ENCODE peak calls at places on chromosome 20, in ten cellular contexts. One of them, this sample, is unnamed.

GRCh38 chr20:57505991-57506390 is 18.9 kb downstream of the CTCFL start:
- DNase-seq in A172: no peak
- DNase-seq in anterior cingulate cortex: no peak
- DNase-seq in amygdala: no peak
- DNase-seq in activated T-cell treated with anti-CD3 and anti-CD28 coated beads for 48 hours: no peak
- DNase-seq in effector CD4-positive, alpha-beta T cell: no peak
- DNase-seq in left ventricle myocardium superior: no peak
- DNase-seq in RWPE1: no peak
- DNase-seq in HepG2: no peak
- DNase-seq in nucleus accumbens: no peak
- DNase-seq in this sample: no peak

GRCh38 chr20:25563876-25564275 is 21.5 kb downstream of the NINL start:
- DNase-seq in A172: no peak
- DNase-seq in HepG2: no peak
- DNase-seq in anterior cingulate cortex: no peak
- DNase-seq in left ventricle myocardium superior: no peak
- DNase-seq in nucleus accumbens: no peak
- DNase-seq in effector CD4-positive, alpha-beta T cell: no peak
- DNase-seq in activated T-cell treated with anti-CD3 and anti-CD28 coated beads for 48 hours: no peak
- DNase-seq in amygdala: no peak
- DNase-seq in RWPE1: no peak
- DNase-seq in this sample: no peak

GRCh38 chr20:37417857-37418501 is 72.0 kb downstream of the SRC start:
- DNase-seq in HepG2: no peak
- DNase-seq in effector CD4-positive, alpha-beta T cell: no peak
- DNase-seq in amygdala: no peak
- DNase-seq in left ventricle myocardium superior: no peak
- DNase-seq in RWPE1: no peak
- DNase-seq in activated T-cell treated with anti-CD3 and anti-CD28 coated beads for 48 hours: no peak
- DNase-seq in anterior cingulate cortex: no peak
- DNase-seq in nucleus accumbens: no peak
- DNase-seq in A172: no peak
- DNase-seq in this sample: peak; percentile 82

GRCh38 chr20:25259358-25259757 is 11.5 kb downstream of the PYGB start:
- DNase-seq in left ventricle myocardium superior: no peak
- DNase-seq in RWPE1: no peak
- DNase-seq in anterior cingulate cortex: no peak
- DNase-seq in activated T-cell treated with anti-CD3 and anti-CD28 coated beads for 48 hours: no peak
- DNase-seq in nucleus accumbens: no peak
- DNase-seq in amygdala: no peak
- DNase-seq in A172: no peak
- DNase-seq in HepG2: no peak
- DNase-seq in effector CD4-positive, alpha-beta T cell: no peak
- DNase-seq in this sample: no peak

GRCh38 chr20:44401770-44402390 is 46.4 kb downstream of the HNF4A start:
- DNase-seq in left ventricle myocardium superior: no peak
- DNase-seq in RWPE1: no peak
- DNase-seq in effector CD4-positive, alpha-beta T cell: no peak
- DNase-seq in A172: no peak
- DNase-seq in anterior cingulate cortex: no peak
- DNase-seq in activated T-cell treated with anti-CD3 and anti-CD28 coated beads for 48 hours: no peak
- DNase-seq in HepG2: no peak
- DNase-seq in nucleus accumbens: no peak
- DNase-seq in amygdala: no peak
- DNase-seq in this sample: peak; percentile 81

GRCh38 chr20:38700926-38701325 is 23.4 kb upstream of the SLC32A1 start:
- DNase-seq in left ventricle myocardium superior: no peak
- DNase-seq in nucleus accumbens: no peak
- DNase-seq in HepG2: no peak
- DNase-seq in activated T-cell treated with anti-CD3 and anti-CD28 coated beads for 48 hours: no peak
- DNase-seq in effector CD4-positive, alpha-beta T cell: no peak
- DNase-seq in RWPE1: no peak
- DNase-seq in A172: no peak
- DNase-seq in anterior cingulate cortex: no peak
- DNase-seq in amygdala: no peak
- DNase-seq in this sample: no peak

GRCh38 chr20:11155156-11155805 is 481.5 kb upstream of the JAG1 start:
- DNase-seq in RWPE1: no peak
- DNase-seq in A172: no peak
- DNase-seq in amygdala: no peak
- DNase-seq in left ventricle myocardium superior: no peak
- DNase-seq in HepG2: no peak
- DNase-seq in effector CD4-positive, alpha-beta T cell: no peak
- DNase-seq in activated T-cell treated with anti-CD3 and anti-CD28 coated beads for 48 hours: no peak
- DNase-seq in anterior cingulate cortex: no peak
- DNase-seq in nucleus accumbens: no peak
- DNase-seq in this sample: no peak

GRCh38 chr20:39890697-39891096 is 798.3 kb downstream of the MAFB start:
- DNase-seq in activated T-cell treated with anti-CD3 and anti-CD28 coated beads for 48 hours: no peak
- DNase-seq in effector CD4-positive, alpha-beta T cell: no peak
- DNase-seq in A172: no peak
- DNase-seq in HepG2: no peak
- DNase-seq in left ventricle myocardium superior: no peak
- DNase-seq in RWPE1: no peak
- DNase-seq in nucleus accumbens: no peak
- DNase-seq in amygdala: no peak
- DNase-seq in anterior cingulate cortex: no peak
- DNase-seq in this sample: no peak

GRCh38 chr20:34558320-34559202 is at the start of gene MAP1LC3A:
- DNase-seq in anterior cingulate cortex: peak; percentile 97
- DNase-seq in activated T-cell treated with anti-CD3 and anti-CD28 coated beads for 48 hours: peak; percentile 90
- DNase-seq in effector CD4-positive, alpha-beta T cell: peak; percentile 96
- DNase-seq in A172: peak; percentile 89
- DNase-seq in amygdala: peak; percentile 91
- DNase-seq in RWPE1: peak; percentile 99
- DNase-seq in nucleus accumbens: peak; percentile 88
- DNase-seq in left ventricle myocardium superior: peak; percentile 98
- DNase-seq in HepG2: no peak
- DNase-seq in this sample: peak; percentile 100

GRCh38 chr20:50387996-50388332 is 122.2 kb upstream of the PTPN1 start:
- DNase-seq in nucleus accumbens: no peak
- DNase-seq in left ventricle myocardium superior: peak; percentile 17
- DNase-seq in amygdala: no peak
- DNase-seq in RWPE1: no peak
- DNase-seq in HepG2: no peak
- DNase-seq in activated T-cell treated with anti-CD3 and anti-CD28 coated beads for 48 hours: no peak
- DNase-seq in effector CD4-positive, alpha-beta T cell: no peak
- DNase-seq in A172: peak; percentile 85
- DNase-seq in anterior cingulate cortex: no peak
- DNase-seq in this sample: no peak

GRCh38 chr20:25579081-25579770 is 6.1 kb downstream of the NINL start:
- DNase-seq in effector CD4-positive, alpha-beta T cell: no peak
- DNase-seq in activated T-cell treated with anti-CD3 and anti-CD28 coated beads for 48 hours: no peak
- DNase-seq in amygdala: no peak
- DNase-seq in HepG2: peak; percentile 87
- DNase-seq in A172: no peak
- DNase-seq in anterior cingulate cortex: no peak
- DNase-seq in left ventricle myocardium superior: no peak
- DNase-seq in nucleus accumbens: no peak
- DNase-seq in RWPE1: no peak
- DNase-seq in this sample: peak; percentile 46

GRCh38 chr20:45373353-45374100 is 4.6 kb downstream of the TP53TG5 start:
- DNase-seq in anterior cingulate cortex: peak; percentile 86
- DNase-seq in amygdala: peak; percentile 89
- DNase-seq in activated T-cell treated with anti-CD3 and anti-CD28 coated beads for 48 hours: peak; percentile 87
- DNase-seq in nucleus accumbens: peak; percentile 88
- DNase-seq in RWPE1: peak; percentile 93
- DNase-seq in HepG2: peak; percentile 83
- DNase-seq in effector CD4-positive, alpha-beta T cell: peak; percentile 85
- DNase-seq in left ventricle myocardium superior: peak; percentile 91
- DNase-seq in A172: peak; percentile 44
- DNase-seq in this sample: peak; percentile 91